ENCODE peak calls at places on chromosomes 16 and 17, in four cellular contexts. U is BJ, P is HCT116, B is left ventricle myocardium inferior. A is an unnamed sample.

GRCh38 chr17:75827291-75828050 is 16.7 kb downstream of the UNC13D start:
- DNase-seq in U (no peak), P (no peak), B (peak), A (no peak)

GRCh38 chr17:57009737-57010445 is 32.0 kb downstream of the SCPEP1 start:
- DNase-seq in U (no peak), P (peak), B (peak), A (no peak)

GRCh38 chr16:85616608-85617311 is 3.6 kb downstream of the GSE1 start:
- DNase-seq in U (no peak), P (no peak), B (peak), A (no peak)

GRCh38 chr16:79970551-79971236 is 370.2 kb upstream of the MAF start:
- DNase-seq in U (no peak), P (no peak), B (peak), A (no peak)

GRCh38 chr16:79437764-79438728 is 162.5 kb downstream of the MAF start:
- DNase-seq in U (no peak), P (no peak), B (peak), A (no peak)

GRCh38 chr16:10878644-10879498 is 1.9 kb downstream of the CIITA start:
- DNase-seq in U (no peak), P (no peak), B (peak), A (no peak)

GRCh38 chr17:8122391-8122922 is 1.4 kb downstream of the HES7 start:
- DNase-seq in U (no peak), P (no peak), B (no peak), A (no peak)

GRCh38 chr16:88993006-88993787 is 16.2 kb upstream of the CBFA2T3 start:
- DNase-seq in U (no peak), P (no peak), B (no peak), A (no peak)

GRCh38 chr17:43645765-43646481 is 15.8 kb downstream of the MEOX1 start:
- DNase-seq in U (no peak), P (no peak), B (peak), A (no peak)
- TF ChIP-seq CTCF in U (no peak), P (no peak), B (no peak), A (no peak)

GRCh38 chr16:74034862-74035261 is 261.8 kb upstream of the PSMD7 start:
- DNase-seq in U (no peak), P (peak), B (no peak), A (peak)

GRCh38 chr16:74031551-74031950 is 265.1 kb upstream of the PSMD7 start:
- DNase-seq in U (no peak), P (no peak), B (no peak), A (no peak)

GRCh38 chr16:74030000-74030399 is 266.6 kb upstream of the PSMD7 start:
- DNase-seq in U (no peak), P (no peak), B (no peak), A (no peak)

GRCh38 chr16:74035816-74036215 is 260.8 kb upstream of the PSMD7 start:
- DNase-seq in U (no peak), P (peak), B (no peak), A (peak)
- TF ChIP-seq CTCF in U (no peak), P (peak), B (peak), A (peak)

DNA sequence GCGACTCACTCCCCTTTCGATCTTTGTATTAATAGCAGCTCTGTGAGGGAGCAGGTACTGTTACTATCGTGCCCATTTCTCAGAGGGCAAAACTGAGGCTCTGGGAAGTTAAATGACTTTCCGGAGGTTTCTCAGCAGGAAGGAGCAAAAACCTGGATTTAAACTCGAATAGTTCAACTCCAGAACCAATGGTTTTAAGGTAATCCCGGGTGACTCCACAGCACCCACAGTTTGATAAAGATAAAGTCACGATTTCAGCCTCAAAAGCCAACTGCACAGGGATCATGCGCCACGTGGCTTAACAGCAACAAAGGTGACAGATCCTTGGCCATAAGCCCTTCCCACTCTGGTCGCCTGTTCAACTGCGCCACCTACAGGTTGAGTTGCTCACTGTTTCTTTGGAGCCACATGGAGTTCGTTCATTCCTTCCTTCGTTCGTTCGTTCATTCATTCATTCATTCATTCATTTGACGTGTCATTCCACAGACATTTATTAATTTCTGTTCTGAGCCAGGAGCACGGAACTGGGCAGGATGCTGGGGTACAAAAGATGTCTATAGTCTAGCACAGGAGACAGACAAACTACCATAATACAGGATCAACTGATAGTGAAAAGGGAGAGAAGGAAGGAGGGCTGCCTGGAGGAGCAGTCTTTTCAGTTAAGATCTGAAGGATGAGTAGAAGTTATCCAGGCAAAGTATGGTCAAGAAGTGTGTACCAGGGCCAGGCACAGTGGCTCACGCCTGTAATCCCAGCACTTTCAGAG is 134.8 kb downstream of the HS3ST2 start:
- DNase-seq in U (no peak), P (peak), B (peak), A (peak)
- TF ChIP-seq CTCF in U (peak), P (peak), B (peak), A (peak)

GRCh38 chr16:68097088-68097487 is 11.9 kb downstream of the NFATC3 start:
- DNase-seq in U (no peak), P (no peak), B (no peak), A (no peak)

GRCh38 chr16:68094614-68094934 is 9.4 kb downstream of the NFATC3 start:
- DNase-seq in U (no peak), P (no peak), B (no peak), A (no peak)

GRCh38 chr16:68096491-68096890 is 11.3 kb downstream of the NFATC3 start:
- DNase-seq in U (no peak), P (no peak), B (no peak), A (no peak)

GRCh38 chr16:68091604-68092261 is 6.6 kb downstream of the NFATC3 start:
- DNase-seq in U (peak), P (no peak), B (no peak), A (peak)

GRCh38 chr16:68093816-68094613 is 8.8 kb downstream of the NFATC3 start:
- DNase-seq in U (no peak), P (no peak), B (no peak), A (peak)
- TF ChIP-seq CTCF in U (peak), P (peak), B (peak), A (peak)

DNA sequence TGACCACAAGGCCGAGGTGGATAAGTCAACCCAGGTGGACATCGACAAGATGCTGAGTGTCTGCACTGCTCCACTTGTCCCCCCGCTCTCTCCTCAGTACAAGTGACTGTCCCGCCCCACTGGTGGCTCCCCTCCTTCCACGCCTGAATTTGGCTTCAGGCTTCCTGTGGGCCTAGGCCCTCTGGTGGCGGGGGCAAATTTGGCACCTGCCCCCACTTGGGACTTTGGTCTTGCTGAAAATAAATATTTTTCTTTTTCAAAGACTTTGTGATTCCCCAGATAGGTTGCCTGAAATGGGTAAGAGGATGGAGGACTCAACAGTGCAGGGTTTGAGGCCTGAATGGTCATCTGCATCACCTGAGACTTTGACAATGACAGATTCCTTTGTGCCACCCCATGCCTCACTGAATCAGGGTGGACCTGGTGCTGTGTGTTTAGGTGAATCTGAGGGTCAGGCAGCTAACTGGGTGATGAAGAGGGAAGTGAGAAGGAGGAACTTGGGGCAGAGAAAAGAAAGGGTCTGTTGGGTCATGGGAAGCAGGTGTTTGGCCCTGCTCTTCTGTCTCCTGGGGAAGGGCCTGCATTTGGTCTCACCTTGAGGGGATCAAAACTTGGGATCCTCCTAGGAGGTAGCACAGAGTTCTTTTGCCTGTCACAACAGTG is 2.0 kb downstream of the C16orf86 start:
- DNase-seq in U (no peak), P (no peak), B (no peak), A (no peak)
- TF ChIP-seq CTCF in U (peak), P (peak), B (no peak), A (peak)

GRCh38 chr17:6106212-6106611 is 36.0 kb downstream of the WSCD1 start:
- DNase-seq in U (no peak), P (no peak), B (no peak), A (no peak)

GRCh38 chr17:6104956-6105355 is 34.8 kb downstream of the WSCD1 start:
- DNase-seq in U (no peak), P (no peak), B (no peak), A (no peak)

GRCh38 chr17:6108382-6108781 is 38.2 kb downstream of the WSCD1 start:
- DNase-seq in U (no peak), P (no peak), B (no peak), A (no peak)

GRCh38 chr17:6107791-6108190 is 37.6 kb downstream of the WSCD1 start:
- DNase-seq in U (no peak), P (no peak), B (no peak), A (no peak)

DNA sequence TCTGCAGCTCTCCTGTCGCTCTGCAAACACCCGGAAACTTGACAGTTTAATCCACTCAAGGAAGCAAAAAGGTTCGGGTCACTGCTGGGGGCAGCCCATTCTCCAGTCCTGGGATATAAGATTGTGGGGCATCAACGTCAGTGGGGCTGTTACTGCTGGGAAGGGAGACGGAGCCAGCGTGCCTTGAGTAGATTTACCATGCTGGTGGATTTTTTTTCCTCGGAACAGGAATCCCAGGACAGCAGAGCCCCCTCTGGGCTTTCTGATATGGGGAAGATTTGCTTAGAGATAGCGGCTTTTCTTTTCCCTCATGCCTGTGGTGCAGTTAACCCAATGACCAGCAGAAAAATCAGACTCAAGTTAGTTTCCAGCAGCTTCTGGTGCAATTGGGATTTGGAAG is 35.4 kb downstream of the WSCD1 start:
- DNase-seq in U (no peak), P (no peak), B (no peak), A (no peak)
- TF ChIP-seq CTCF in U (no peak), P (no peak), B (no peak), A (no peak)

GRCh38 chr17:22506231-22506630 is 813.9 kb downstream of the KCNJ18 start:
- DNase-seq in U (no peak), P (no peak), B (no peak), A (no peak)

GRCh38 chr17:22506861-22507260 is 814.5 kb downstream of the KCNJ18 start:
- DNase-seq in U (no peak), P (no peak), B (no peak), A (no peak)

GRCh38 chr17:22503322-22503899 is 811.1 kb downstream of the KCNJ18 start:
- DNase-seq in U (no peak), P (no peak), B (no peak), A (no peak)

GRCh38 chr17:22507823-22508222 is 815.5 kb downstream of the KCNJ18 start:
- DNase-seq in U (no peak), P (no peak), B (no peak), A (no peak)

DNA sequence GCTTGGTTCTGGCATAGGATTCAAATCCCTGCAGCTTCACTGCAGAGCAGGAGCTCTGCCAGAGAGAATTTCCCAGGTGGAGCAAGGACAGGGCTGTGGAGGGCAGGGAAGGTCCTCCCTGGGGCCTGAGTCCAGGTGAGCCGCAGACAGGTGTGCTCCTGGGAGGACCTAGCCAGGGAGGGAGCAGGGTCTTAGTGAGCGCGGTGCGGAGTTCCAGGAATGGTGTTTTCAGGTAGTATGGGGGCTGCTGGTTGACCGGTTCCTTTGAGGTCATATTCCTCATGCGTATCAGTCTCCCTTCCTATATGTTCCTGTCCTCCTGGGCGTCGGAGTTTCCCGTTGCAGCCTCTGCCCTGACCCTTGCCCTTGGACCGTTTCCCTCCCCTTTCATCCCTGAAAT is 813.3 kb downstream of the KCNJ18 start:
- DNase-seq in U (no peak), P (no peak), B (no peak), A (no peak)
- TF ChIP-seq CTCF in U (no peak), P (no peak), B (no peak), A (no peak)

DNA sequence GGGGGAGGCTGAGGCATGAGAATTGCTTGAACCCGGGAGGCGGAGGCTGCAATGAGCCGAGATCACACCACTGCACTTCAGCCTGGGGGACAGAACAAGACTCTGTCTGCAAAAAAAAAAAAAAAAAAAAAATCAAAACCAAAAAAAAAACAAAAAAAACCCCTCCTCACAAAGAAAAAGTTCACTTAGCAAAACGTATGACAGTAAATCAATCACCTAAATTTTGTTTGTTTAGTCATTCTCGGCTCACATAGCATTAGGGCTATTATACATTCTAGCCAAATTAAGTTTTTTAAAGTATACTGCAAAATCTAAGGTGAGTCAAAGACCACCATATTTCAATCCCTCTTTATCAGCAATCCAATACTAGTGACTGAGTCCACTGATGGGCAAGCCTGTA is 5.7 kb downstream of the ZNF652 start:
- DNase-seq in U (no peak), P (no peak), B (no peak), A (no peak)
- TF ChIP-seq CTCF in U (no peak), P (no peak), B (no peak), A (no peak)